ENCODE peak calls at places on chromosomes 11 and 22, in four cellular contexts. R, T, S and A are unnamed samples.

GRCh38 chr11:16960250-16960649 is 54.0 kb downstream of the PLEKHA7 start:
- DNase-seq in S (no peak), T (no peak), R (no peak), A (peak; percentile 65)

GRCh38 chr11:114073506-114074381 is 14.2 kb downstream of the ZBTB16 start:
- DNase-seq in T (no peak), R (no peak), S (no peak), A (no peak)

GRCh38 chr11:118623291-118623655 is 15.9 kb downstream of the PHLDB1 start:
- DNase-seq in T (no peak), R (no peak), S (no peak), A (no peak)

GRCh38 chr11:14042686-14043440 is 80.3 kb downstream of the SPON1 start:
- DNase-seq in R (no peak), S (no peak), T (no peak), A (no peak)

GRCh38 chr22:45472426-45472825 is 30.3 kb upstream of the FBLN1 start:
- DNase-seq in S (no peak), T (no peak), R (no peak), A (no peak)

GRCh38 chr11:27812341-27812740 is 112.1 kb upstream of the BDNF start:
- DNase-seq in T (no peak), R (no peak), S (no peak), A (no peak)

GRCh38 chr11:75733346-75734107 is 15.9 kb downstream of the MOGAT2 start:
- DNase-seq in T (no peak), R (peak; percentile 57), S (no peak), A (peak; percentile 73)

GRCh38 chr11:43963221-43963620 is 20.8 kb downstream of the C11orf96 start:
- DNase-seq in T (no peak), R (no peak), S (no peak), A (no peak)

GRCh38 chr11:8061555-8062428 is 19.2 kb upstream of the TUB start:
- DNase-seq in R (peak; percentile 3), T (no peak), S (no peak), A (no peak)

GRCh38 chr11:17600316-17601205 is 53.5 kb downstream of the OTOG start:
- DNase-seq in R (no peak), T (peak; percentile 21), S (no peak), A (no peak)

GRCh38 chr22:37121887-37122591 is 12.5 kb upstream of the TMPRSS6 start:
- DNase-seq in S (peak; percentile 73), T (peak; percentile 37), R (peak; percentile 39), A (peak; percentile 72)
- H2AFZ ChIP-seq in S (peak overlapping the region; percentile 67), T (no peak overlapping the region), R (no peak overlapping the region), A (peak overlapping the region; percentile 56)

DNA sequence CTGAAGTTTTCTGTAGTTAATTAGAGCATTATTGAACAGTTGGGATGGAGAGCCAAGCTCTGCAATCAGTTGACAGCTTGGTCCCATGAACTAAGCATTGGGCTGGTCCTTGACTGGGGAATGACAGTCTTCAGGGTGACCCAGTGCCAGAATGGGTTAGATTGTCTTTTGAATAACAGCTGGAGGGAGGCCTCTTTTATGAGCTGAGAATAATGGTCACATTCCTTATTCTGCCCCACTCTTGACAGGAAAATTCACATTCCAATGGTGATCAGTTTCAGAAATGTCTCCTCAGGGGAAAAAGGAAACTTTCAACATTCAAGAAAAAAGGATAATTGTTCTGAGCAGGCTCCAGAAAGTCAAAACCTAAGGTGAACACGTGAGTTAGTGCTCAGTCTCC is 113.9 kb downstream of the KIRREL3 start:
- DNase-seq in S (no peak), T (no peak), R (no peak), A (no peak)
- H2AFZ ChIP-seq in S (no peak overlapping the region), T (no peak overlapping the region), R (no peak overlapping the region), A (no peak overlapping the region)

GRCh38 chr11:82967381-82967780 is 65.8 kb downstream of the DDIAS start:
- DNase-seq in R (no peak), T (no peak), S (no peak), A (no peak)

GRCh38 chr11:82972103-82972502 is 70.6 kb downstream of the DDIAS start:
- DNase-seq in R (no peak), T (no peak), S (no peak), A (no peak)

GRCh38 chr11:82974135-82974534 is 72.6 kb downstream of the DDIAS start:
- DNase-seq in R (no peak), S (no peak), T (no peak), A (no peak)

GRCh38 chr11:82969811-82970210 is 68.3 kb downstream of the DDIAS start:
- DNase-seq in R (no peak), T (no peak), S (peak; percentile 84), A (no peak)
- H2AFZ ChIP-seq in R (no peak overlapping the region), T (no peak overlapping the region), S (no peak overlapping the region), A (no peak overlapping the region)

GRCh38 chr11:76734456-76735217 is 48.5 kb upstream of the TSKU start:
- DNase-seq in R (no peak), T (no peak), S (no peak), A (no peak)
- H2AFZ ChIP-seq in R (no peak overlapping the region), T (peak overlapping the region; percentile 76), S (no peak overlapping the region), A (no peak overlapping the region)

DNA sequence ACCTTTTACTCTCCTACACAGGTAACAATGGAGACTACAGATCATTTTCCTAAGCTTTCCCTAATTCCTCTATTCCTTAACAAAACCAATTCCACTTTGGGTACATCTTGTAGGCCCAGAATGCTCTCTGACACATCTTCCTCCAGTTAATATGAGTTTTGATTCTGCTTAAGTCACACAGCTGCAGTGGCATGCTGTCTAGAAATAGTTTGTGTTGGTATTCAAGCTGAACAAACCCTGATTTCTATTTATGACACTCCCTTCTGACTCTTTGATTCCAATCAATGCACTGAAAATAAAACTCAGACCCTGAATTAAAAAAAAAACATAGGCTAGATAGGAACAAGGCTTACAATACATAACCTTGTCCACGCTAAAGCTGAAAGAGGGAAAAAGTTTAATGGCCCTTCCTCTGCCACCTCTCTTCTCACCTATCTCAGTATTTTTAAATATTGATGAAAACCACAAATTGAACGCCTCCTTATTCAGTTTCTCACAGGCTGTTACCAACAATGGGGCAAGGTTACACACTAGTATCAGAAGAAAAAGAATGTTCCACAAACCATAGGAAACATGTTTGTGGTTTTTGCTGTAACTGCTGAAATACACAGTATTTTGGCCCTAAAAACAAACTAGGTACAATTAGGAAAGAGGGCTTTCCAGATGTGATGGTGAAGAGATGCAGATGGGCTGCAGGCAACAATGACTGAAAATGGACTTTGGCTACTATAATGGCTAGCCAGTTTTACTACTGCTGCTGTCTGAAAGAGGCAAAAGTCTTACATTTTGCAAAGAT is 35.7 kb upstream of the GAB2 start:
- DNase-seq in T (no peak), S (no peak), R (no peak), A (no peak)
- H2AFZ ChIP-seq in T (no peak overlapping the region), S (no peak overlapping the region), R (no peak overlapping the region), A (no peak overlapping the region)

GRCh38 chr22:40685406-40685805 is 6.1 kb downstream of the MCHR1 start:
- DNase-seq in T (no peak), R (no peak), S (no peak), A (no peak)

GRCh38 chr22:40681451-40681850 is 2.2 kb downstream of the MCHR1 start:
- DNase-seq in T (no peak), R (no peak), S (no peak), A (no peak)

GRCh38 chr22:40680819-40681183 is 1.5 kb downstream of the MCHR1 start:
- DNase-seq in R (no peak), S (no peak), T (no peak), A (no peak)

GRCh38 chr22:40687706-40688105 is 8.4 kb downstream of the MCHR1 start:
- DNase-seq in T (peak; percentile 62), S (no peak), R (no peak), A (no peak)

GRCh38 chr22:40684728-40685127 is 5.4 kb downstream of the MCHR1 start:
- DNase-seq in T (peak; percentile 89), R (no peak), S (no peak), A (no peak)
- H2AFZ ChIP-seq in T (no peak overlapping the region), R (no peak overlapping the region), S (no peak overlapping the region), A (no peak overlapping the region)

DNA sequence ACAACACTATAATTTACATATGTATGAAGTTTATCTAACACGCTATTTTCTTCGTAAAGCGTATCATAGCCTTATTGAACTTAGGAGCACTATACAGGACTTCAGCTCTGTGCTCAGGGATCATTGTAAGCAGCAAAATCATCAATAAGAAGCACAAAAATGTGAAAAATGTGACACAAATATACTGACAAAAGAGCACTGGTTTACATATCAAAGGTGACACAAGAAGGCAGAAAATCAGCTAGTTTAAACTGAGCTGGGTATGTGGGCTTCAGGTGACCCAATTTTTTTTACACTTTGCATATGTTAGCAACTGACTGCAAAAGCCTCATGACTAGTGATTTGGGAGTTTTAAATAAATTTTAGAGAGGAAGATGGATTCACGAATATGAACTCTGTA is 215.2 kb upstream of the CHORDC1 start:
- DNase-seq in S (no peak), R (no peak), T (peak; percentile 91), A (no peak)
- H2AFZ ChIP-seq in S (no peak overlapping the region), R (no peak overlapping the region), T (no peak overlapping the region), A (no peak overlapping the region)